ENCODE peak calls at places on chromosomes 12 and 14, in ten cellular contexts. T is psoas muscle, U is ascending aorta, W is fibroblast of lung, D is upper lobe of right lung, I is Caco-2, N is heart right ventricle, E is SK-N-SH, Q is pancreas, B is cardiac muscle cell. H is an unnamed sample.
A peak's percentile ranks its signal among the peaks of the same experiment; 100 is the strongest.

GRCh38 chr12:46005823-46006222 is 15.4 kb upstream of the SCAF11 start:
- DNase-seq in T (no peak), U (no peak), W (no peak), D (no peak), I (no peak), N (no peak), E (no peak), Q (no peak), B (no peak), H (no peak)

GRCh38 chr12:104201238-104202001 is 14.2 kb upstream of the TXNRD1 start:
- DNase-seq in T (no peak), U (peak; percentile 69), W (peak; percentile 55), D (no peak), I (peak; percentile 58), N (no peak), E (peak; percentile 67), Q (peak; percentile 59), B (peak; percentile 83), H (peak; percentile 62)

GRCh38 chr12:53551889-53552291 is 44.6 kb upstream of the NPFF start:
- DNase-seq in T (no peak), U (no peak), W (no peak), D (no peak), I (no peak), N (no peak), E (no peak), Q (no peak), B (no peak), H (no peak)

GRCh38 chr12:6613015-6613775 is 6.0 kb upstream of the CHD4 start:
- DNase-seq in T (peak; percentile 69), U (peak; percentile 91), W (peak; percentile 86), D (peak; percentile 87), I (peak; percentile 52), N (peak; percentile 74), E (peak; percentile 72), Q (peak; percentile 51), B (peak; percentile 84), H (peak; percentile 42)

GRCh38 chr14:39033371-39033770 is 69.7 kb downstream of the SEC23A start:
- DNase-seq in T (no peak), U (no peak), W (peak; percentile 65), D (no peak), I (no peak), N (no peak), E (no peak), Q (no peak), B (no peak), H (no peak)

GRCh38 chr14:42541535-42542001 is 934.9 kb downstream of the LRFN5 start:
- DNase-seq in T (no peak), U (no peak), W (peak; percentile 18), D (no peak), I (no peak), N (no peak), E (no peak), Q (no peak), B (peak; percentile 6), H (no peak)

GRCh38 chr12:121797937-121798801 is 4.7 kb upstream of the RHOF start:
- DNase-seq in T (peak; percentile 81), U (no peak), W (peak; percentile 59), D (peak; percentile 80), I (no peak), N (peak; percentile 80), E (peak; percentile 83), Q (peak; percentile 72), B (peak; percentile 44), H (no peak)

GRCh38 chr12:61854902-61855301 is 405.3 kb upstream of the USP15 start:
- DNase-seq in T (no peak), U (no peak), W (peak; percentile 3), D (no peak), I (no peak), N (no peak), E (no peak), Q (no peak), B (no peak), H (no peak)

GRCh38 chr12:124292385-124292784 is 2.5 kb upstream of the RFLNA start:
- DNase-seq in T (no peak), U (no peak), W (no peak), D (no peak), I (no peak), N (no peak), E (no peak), Q (no peak), B (no peak), H (no peak)
- H3K27me3 ChIP-seq in T (peaks cover 4% of the 10 kb centered on the region), U (no peaks in the 10 kb centered on the region), W (peaks cover 19% of the 10 kb centered on the region), D (peaks cover 18% of the 10 kb centered on the region), I (no peaks in the 10 kb centered on the region), N (peaks cover 34% of the 10 kb centered on the region), E (peaks cover 27% of the 10 kb centered on the region), Q (no peaks in the 10 kb centered on the region), B (peaks cover 28% of the 10 kb centered on the region), H (peaks cover 21% of the 10 kb centered on the region)

GRCh38 chr12:65668981-65669695 is 155.1 kb upstream of the HMGA2 start:
- DNase-seq in T (no peak), U (no peak), W (peak; percentile 23), D (no peak), I (no peak), N (no peak), E (no peak), Q (no peak), B (peak; percentile 50), H (peak; percentile 78)

GRCh38 chr12:65667932-65668331 is 156.4 kb upstream of the HMGA2 start:
- DNase-seq in T (no peak), U (no peak), W (no peak), D (no peak), I (no peak), N (no peak), E (no peak), Q (no peak), B (peak; percentile 52), H (no peak)

GRCh38 chr12:65665817-65666216 is 158.5 kb upstream of the HMGA2 start:
- DNase-seq in T (no peak), U (no peak), W (no peak), D (no peak), I (no peak), N (no peak), E (no peak), Q (no peak), B (peak; percentile 28), H (peak; percentile 66)

GRCh38 chr12:65664715-65665250 is 159.5 kb upstream of the HMGA2 start:
- DNase-seq in T (no peak), U (no peak), W (no peak), D (no peak), I (no peak), N (no peak), E (no peak), Q (no peak), B (no peak), H (no peak)

DNA sequence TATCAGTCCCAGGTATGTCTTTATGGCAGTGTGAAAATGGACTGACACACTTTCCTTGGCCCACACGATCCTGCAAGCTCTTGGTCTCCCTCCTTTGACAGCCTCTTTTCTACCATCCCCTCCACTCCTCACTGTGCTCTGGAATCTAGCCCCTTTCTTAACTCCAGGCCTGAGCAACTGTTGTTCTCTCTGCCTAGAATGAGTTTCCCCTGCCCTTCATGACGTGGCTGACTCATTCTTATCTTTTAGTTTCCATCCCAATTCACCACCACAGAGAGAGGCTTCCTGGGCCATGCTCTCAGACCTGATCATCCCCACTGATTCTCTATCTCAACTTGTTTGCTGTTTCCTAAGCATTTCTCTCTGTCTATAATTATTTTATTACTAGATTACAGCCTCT is 157.4 kb upstream of the HMGA2 start:
- DNase-seq in T (no peak), U (no peak), W (peak; percentile 72), D (no peak), I (no peak), N (no peak), E (no peak), Q (no peak), B (peak; percentile 68), H (no peak)
- H3K36me3 ChIP-seq in T (no peaks in the 10 kb centered on the region), U (no peaks in the 10 kb centered on the region), W (no peaks in the 10 kb centered on the region), D (no peaks in the 10 kb centered on the region), I (no peaks in the 10 kb centered on the region), N (no peaks in the 10 kb centered on the region), E (no peaks in the 10 kb centered on the region), Q (no peaks in the 10 kb centered on the region), B (no peaks in the 10 kb centered on the region), H (no peaks in the 10 kb centered on the region)

GRCh38 chr12:76878899-76879709 is at the start of gene CSRP2:
- DNase-seq in T (peak; percentile 87), U (peak; percentile 96), W (peak; percentile 89), D (peak; percentile 93), I (peak; percentile 93), N (peak; percentile 92), E (peak; percentile 97), Q (peak; percentile 91), B (peak; percentile 90), H (peak; percentile 72)

GRCh38 chr12:76879710-76880025 is 849 bp upstream of the CSRP2 start:
- DNase-seq in T (no peak), U (peak; percentile 79), W (no peak), D (no peak), I (no peak), N (peak; percentile 16), E (no peak), Q (no peak), B (no peak), H (no peak)

GRCh38 chr12:76880156-76881023 is 1.6 kb upstream of the CSRP2 start:
- DNase-seq in T (no peak), U (no peak), W (peak; percentile 40), D (no peak), I (no peak), N (no peak), E (no peak), Q (no peak), B (peak; percentile 39), H (peak; percentile 3)

GRCh38 chr12:76876696-76877229 is 2.1 kb downstream of the CSRP2 start:
- DNase-seq in T (no peak), U (no peak), W (no peak), D (no peak), I (no peak), N (no peak), E (no peak), Q (no peak), B (no peak), H (peak; percentile 85)

DNA sequence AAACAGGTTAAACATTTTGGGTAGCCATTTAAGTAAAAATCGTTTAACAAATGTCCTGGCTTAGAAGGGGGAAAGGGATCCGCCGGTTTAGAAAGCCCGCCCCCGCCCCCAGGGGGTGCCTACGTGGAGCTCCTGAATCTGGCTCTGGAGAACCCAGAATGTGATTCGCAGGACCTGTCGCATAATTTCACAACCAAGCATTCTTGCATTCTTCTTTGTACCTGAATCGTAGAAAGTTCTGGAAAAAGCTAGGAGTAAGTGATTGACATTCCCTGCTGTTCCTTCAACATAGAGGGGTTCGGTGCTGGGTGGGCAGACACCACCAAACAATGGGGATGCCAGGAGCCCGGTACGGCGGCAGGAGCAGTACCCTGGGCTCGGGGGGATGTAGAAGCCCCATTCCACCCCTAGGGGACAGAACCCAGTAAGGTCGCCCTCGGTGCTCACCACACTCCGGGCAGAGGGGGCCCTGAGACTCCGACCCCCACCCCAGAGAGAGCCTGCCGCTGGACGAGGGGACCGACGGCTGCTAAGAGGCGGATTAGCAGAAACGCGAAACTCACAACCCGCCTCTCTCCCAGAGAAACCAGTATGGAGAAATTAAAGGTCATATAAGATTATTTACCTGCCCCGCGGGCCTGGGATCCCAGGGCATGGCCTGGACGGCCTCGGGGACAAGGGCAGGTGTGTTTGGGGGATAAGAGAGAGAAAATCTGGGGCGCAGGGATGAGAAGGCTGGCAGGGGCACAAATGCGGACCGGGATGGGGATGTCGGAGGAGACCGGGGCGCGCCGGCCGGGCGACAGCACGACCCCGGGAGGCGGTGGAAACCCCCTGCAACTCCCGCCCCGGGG is 547 bp downstream of the CSRP2 start:
- DNase-seq in T (peak; percentile 19), U (peak; percentile 67), W (peak; percentile 44), D (no peak), I (peak; percentile 60), N (peak; percentile 19), E (peak; percentile 77), Q (peak; percentile 29), B (peak; percentile 24), H (peak; percentile 46)
- TF ChIP-seq CTCF in T (no peak), U (peak; percentile 16), W (peak; percentile 37), D (peak; percentile 23), I (peak; percentile 31), N (no peak), E (peak; percentile 44), Q (no peak), B (peak; percentile 15), H (peak; percentile 22)

GRCh38 chr14:20630340-20631022 is 11.0 kb downstream of the OR6S1 start:
- DNase-seq in T (no peak), U (no peak), W (peak; percentile 27), D (no peak), I (peak; percentile 69), N (no peak), E (no peak), Q (peak; percentile 36), B (peak; percentile 41), H (peak; percentile 74)

GRCh38 chr14:20631023-20631820 is 10.3 kb downstream of the OR6S1 start:
- DNase-seq in T (no peak), U (no peak), W (peak; percentile 53), D (no peak), I (peak; percentile 77), N (no peak), E (no peak), Q (peak; percentile 69), B (peak; percentile 63), H (peak; percentile 55)

GRCh38 chr14:20632448-20632830 is 9.1 kb downstream of the OR6S1 start:
- DNase-seq in T (no peak), U (no peak), W (no peak), D (no peak), I (no peak), N (no peak), E (no peak), Q (no peak), B (no peak), H (no peak)

GRCh38 chr14:20631821-20632389 is 9.6 kb downstream of the OR6S1 start:
- DNase-seq in T (peak; percentile 77), U (peak; percentile 77), W (peak; percentile 49), D (peak; percentile 76), I (peak; percentile 72), N (peak; percentile 65), E (peak; percentile 34), Q (peak; percentile 56), B (peak; percentile 80), H (peak; percentile 50)

GRCh38 chr14:20632831-20633771 is 8.4 kb downstream of the OR6S1 start:
- DNase-seq in T (no peak), U (no peak), W (peak; percentile 82), D (no peak), I (peak; percentile 79), N (no peak), E (peak; percentile 43), Q (peak; percentile 76), B (peak; percentile 76), H (peak; percentile 82)
- H3K27me3 ChIP-seq in T (peaks cover 81% of the 10 kb centered on the region), U (no peaks in the 10 kb centered on the region), W (peaks cover 5% of the 10 kb centered on the region), D (peaks cover 31% of the 10 kb centered on the region), I (no peaks in the 10 kb centered on the region), N (peaks cover 100% of the 10 kb centered on the region), E (peaks cover 32% of the 10 kb centered on the region), Q (no peaks in the 10 kb centered on the region), B (peaks cover 41% of the 10 kb centered on the region), H (peaks cover 1% of the 10 kb centered on the region)